ENCODE peak calls at places on chromosomes 2 and 18, in eight cellular contexts. D is neural progenitor cell, G is brain microvascular endothelial cell, O is thoracic aorta, Q is HL-60, V is RWPE2, W is lower lobe of right lung, N is right atrium auricular region. E is an unnamed sample.

GRCh38 chr2:207135340-207135739 is 30.4 kb downstream of the KLF7 start:
- DNase-seq in D (no peak), G (no peak), O (no peak), Q (no peak), V (no peak), W (no peak), N (no peak), E (no peak)

GRCh38 chr2:31258351-31258750 is 24.4 kb downstream of the EHD3 start:
- DNase-seq in D (no peak), G (no peak), O (no peak), Q (no peak), V (no peak), W (no peak), N (no peak), E (no peak)

GRCh38 chr2:176652300-176653182 is 383.3 kb downstream of the MTX2 start:
- DNase-seq in D (peak), G (peak), O (no peak), Q (peak), V (no peak), W (no peak), N (no peak), E (peak)

GRCh38 chr2:202113571-202114142 is 40.6 kb downstream of the KIAA2012 start:
- DNase-seq in D (no peak), G (no peak), O (no peak), Q (no peak), V (no peak), W (no peak), N (no peak), E (no peak)

GRCh38 chr2:222701709-222702108 is 30.3 kb downstream of the MOGAT1 start:
- DNase-seq in D (no peak), G (no peak), O (no peak), Q (no peak), V (no peak), W (no peak), N (no peak), E (no peak)

GRCh38 chr2:190069936-190070696 is 7.6 kb upstream of the MSTN start:
- DNase-seq in D (peak), G (peak), O (no peak), Q (peak), V (no peak), W (no peak), N (no peak), E (peak)

GRCh38 chr2:206083602-206084467 is 2.1 kb downstream of the INO80D start:
- DNase-seq in D (peak), G (no peak), O (no peak), Q (peak), V (no peak), W (no peak), N (no peak), E (no peak)

GRCh38 chr18:46711444-46711863 is 45.4 kb downstream of the ST8SIA5 start:
- DNase-seq in D (no peak), G (no peak), O (no peak), Q (no peak), V (no peak), W (no peak), N (no peak), E (peak)

GRCh38 chr2:71070294-71071025 is 2.0 kb downstream of the NAGK start:
- DNase-seq in D (peak), G (peak), O (no peak), Q (peak), V (no peak), W (no peak), N (no peak), E (peak)

GRCh38 chr18:50956116-50956515 is 11.7 kb upstream of the ELAC1 start:
- DNase-seq in D (no peak), G (no peak), O (no peak), Q (no peak), V (no peak), W (no peak), N (no peak), E (no peak)

GRCh38 chr2:101305044-101305443 is 3.5 kb downstream of the RNF149 start:
- DNase-seq in D (no peak), G (no peak), O (no peak), Q (no peak), V (no peak), W (no peak), N (no peak), E (no peak)

GRCh38 chr2:75053484-75054112 is 95.2 kb downstream of the POLE4 start:
- DNase-seq in D (peak), G (peak), O (no peak), Q (peak), V (no peak), W (no peak), N (no peak), E (peak)

GRCh38 chr2:101733257-101733993 is 35.9 kb downstream of the MAP4K4 start:
- DNase-seq in D (no peak), G (no peak), O (no peak), Q (no peak), V (no peak), W (no peak), N (no peak), E (no peak)

GRCh38 chr2:127410871-127411396 is 7.3 kb upstream of the PROC start:
- DNase-seq in D (no peak), G (no peak), O (no peak), Q (no peak), V (no peak), W (no peak), N (no peak), E (no peak)

GRCh38 chr2:181675241-181675640 is 5.1 kb downstream of the NEUROD1 start:
- DNase-seq in D (no peak), G (no peak), O (no peak), Q (no peak), V (no peak), W (no peak), N (no peak), E (peak)

GRCh38 chr18:45408218-45408617 is 207.1 kb upstream of the SLC14A2 start:
- DNase-seq in D (no peak), G (no peak), O (no peak), Q (no peak), V (no peak), W (no peak), N (no peak), E (no peak)

GRCh38 chr2:25955869-25956535 is 26.3 kb downstream of the KIF3C start:
- DNase-seq in D (no peak), G (no peak), O (no peak), Q (peak), V (no peak), W (no peak), N (no peak), E (no peak)

GRCh38 chr2:69742170-69742952 is 427 bp downstream of the ANXA4 start:
- DNase-seq in D (no peak), G (no peak), O (no peak), Q (no peak), V (no peak), W (no peak), N (peak), E (no peak)

GRCh38 chr2:15058015-15058414 is 425.5 kb downstream of the LRATD1 start:
- DNase-seq in D (peak), G (no peak), O (no peak), Q (peak), V (no peak), W (no peak), N (no peak), E (no peak)

GRCh38 chr18:79903071-79903635 is 48.3 kb downstream of the SLC66A2 start:
- DNase-seq in D (no peak), G (no peak), O (no peak), Q (no peak), V (peak), W (no peak), N (peak), E (peak)

GRCh38 chr2:179726461-179727180 is 134.8 kb downstream of the ZNF385B start:
- DNase-seq in D (no peak), G (no peak), O (no peak), Q (no peak), V (no peak), W (no peak), N (no peak), E (no peak)

GRCh38 chr2:47373747-47374146 is 29.2 kb upstream of the MSH2 start:
- DNase-seq in D (peak), G (no peak), O (no peak), Q (no peak), V (no peak), W (no peak), N (no peak), E (peak)
- TF ChIP-seq CTCF in D (peak), G (peak), O (no peak), Q (no peak), V (peak), W (no peak), N (no peak), E (peak)

GRCh38 chr2:162244559-162245031 is 1.4 kb upstream of the FAP start:
- DNase-seq in D (no peak), G (peak), O (no peak), Q (no peak), V (peak), W (peak), N (peak), E (no peak)
- H3K27ac ChIP-seq in D (no peak), G (peak), O (peak), Q (no peak), V (peak), W (peak), N (peak), E (no peak)

GRCh38 chr2:120775261-120775660 is 39.6 kb downstream of the GLI2 start:
- DNase-seq in D (no peak), G (no peak), O (no peak), Q (no peak), V (no peak), W (no peak), N (no peak), E (no peak)
- H3K4me3 ChIP-seq in D (no peak), G (no peak), O (no peak), Q (no peak), V (no peak), W (no peak), N (no peak), E (no peak)

GRCh38 chr2:99821039-99821438 is 321.4 kb downstream of the AFF3 start:
- DNase-seq in D (no peak), G (no peak), O (no peak), Q (no peak), V (no peak), W (no peak), N (no peak), E (no peak)
- TF ChIP-seq CTCF in D (no peak), G (no peak), O (no peak), Q (no peak), V (peak), W (no peak), N (no peak), E (no peak)

DNA sequence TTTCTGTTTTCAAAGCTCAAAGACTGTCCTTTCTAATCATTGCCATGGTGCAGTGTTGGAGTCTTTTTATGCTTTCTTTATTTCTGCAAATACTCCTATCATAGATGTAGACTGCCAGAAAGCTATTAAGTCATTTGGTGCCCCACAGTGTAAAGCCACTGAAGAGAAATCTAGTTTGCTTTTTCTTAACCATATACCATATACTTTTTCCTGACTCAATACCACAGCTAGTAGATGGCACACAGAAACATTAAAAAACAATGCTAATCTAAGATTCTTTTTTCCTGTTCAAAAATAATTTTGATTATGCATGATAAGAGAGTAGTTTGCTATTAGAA is 109.9 kb upstream of the RAB27B start:
- DNase-seq in D (no peak), G (no peak), O (no peak), Q (no peak), V (no peak), W (no peak), N (no peak), E (no peak)
- H3K27ac ChIP-seq in D (no peak), G (no peak), O (no peak), Q (no peak), V (no peak), W (no peak), N (no peak), E (no peak)

GRCh38 chr2:128534688-128535392 is 216.2 kb upstream of the HS6ST1 start:
- DNase-seq in D (no peak), G (no peak), O (no peak), Q (no peak), V (no peak), W (no peak), N (no peak), E (no peak)

GRCh38 chr2:128538401-128538800 is 219.7 kb upstream of the HS6ST1 start:
- DNase-seq in D (no peak), G (no peak), O (no peak), Q (no peak), V (no peak), W (no peak), N (no peak), E (no peak)

GRCh38 chr2:128535928-128536327 is 217.3 kb upstream of the HS6ST1 start:
- DNase-seq in D (no peak), G (peak), O (no peak), Q (no peak), V (no peak), W (no peak), N (no peak), E (no peak)

GRCh38 chr2:128537646-128538045 is 219.0 kb upstream of the HS6ST1 start:
- DNase-seq in D (no peak), G (no peak), O (no peak), Q (no peak), V (no peak), W (no peak), N (no peak), E (no peak)

DNA sequence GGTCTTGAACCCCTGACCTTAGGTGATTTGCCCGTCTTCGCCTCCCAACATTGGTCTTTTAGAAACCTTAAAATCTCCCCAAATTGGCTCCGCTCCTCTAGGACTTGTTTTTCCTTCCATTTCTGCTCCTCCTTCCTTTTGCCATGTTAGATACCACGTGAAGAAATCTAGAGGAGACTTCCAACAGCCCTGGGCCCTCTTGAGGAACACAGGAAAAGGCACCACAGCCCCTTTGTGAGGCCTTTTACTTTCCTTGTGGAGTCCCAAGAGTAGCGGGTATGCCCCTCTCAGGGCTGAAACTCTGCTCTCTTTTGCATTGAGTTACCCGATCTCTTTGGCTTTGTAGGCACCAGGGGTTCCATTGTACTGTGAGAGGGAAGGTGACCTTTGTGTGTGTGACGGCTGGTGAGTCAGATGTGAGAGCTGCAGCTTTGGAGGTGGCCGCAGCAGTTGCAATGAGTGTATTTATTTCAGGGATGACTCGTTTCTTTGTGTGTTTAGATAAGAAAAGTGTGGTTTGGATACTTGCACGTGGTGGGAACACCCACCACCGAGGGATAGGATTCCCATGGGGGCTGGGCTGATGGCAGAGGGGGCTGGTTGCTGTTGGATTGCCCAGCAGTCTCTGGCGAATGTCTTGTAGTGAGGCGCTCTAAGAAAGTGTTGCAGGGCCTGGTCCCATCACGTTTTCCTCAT is 218.4 kb upstream of the HS6ST1 start:
- DNase-seq in D (peak), G (peak), O (no peak), Q (no peak), V (no peak), W (no peak), N (no peak), E (no peak)
- H3K4me3 ChIP-seq in D (no peak), G (no peak), O (no peak), Q (no peak), V (no peak), W (no peak), N (no peak), E (no peak)

GRCh38 chr2:196592331-196592911 is 47.1 kb upstream of the CCDC150 start:
- DNase-seq in D (no peak), G (peak), O (no peak), Q (peak), V (no peak), W (peak), N (no peak), E (peak)
- TF ChIP-seq CTCF in D (peak), G (peak), O (no peak), Q (no peak), V (peak), W (no peak), N (no peak), E (peak)

GRCh38 chr2:120254178-120254577 is 1.5 kb downstream of the RALB start:
- DNase-seq in D (peak), G (no peak), O (no peak), Q (no peak), V (no peak), W (no peak), N (no peak), E (no peak)

GRCh38 chr2:120253021-120253882 is 600 bp downstream of the RALB start:
- DNase-seq in D (peak), G (peak), O (peak), Q (peak), V (no peak), W (peak), N (peak), E (peak)

GRCh38 chr2:120251863-120252206 is 817 bp upstream of the RALB start:
- DNase-seq in D (no peak), G (no peak), O (no peak), Q (peak), V (no peak), W (no peak), N (no peak), E (no peak)

GRCh38 chr2:120251077-120251476 is 1.6 kb upstream of the RALB start:
- DNase-seq in D (no peak), G (no peak), O (no peak), Q (no peak), V (no peak), W (no peak), N (no peak), E (no peak)

GRCh38 chr2:120252207-120253020 is at the start of gene RALB:
- DNase-seq in D (peak), G (peak), O (peak), Q (peak), V (peak), W (peak), N (peak), E (peak)
- H3K27ac ChIP-seq in D (peak), G (peak), O (peak), Q (peak), V (peak), W (peak), N (peak), E (peak)

GRCh38 chr18:75204978-75205759 is 3.8 kb downstream of the PTGR3 start:
- DNase-seq in D (peak), G (no peak), O (no peak), Q (no peak), V (no peak), W (no peak), N (no peak), E (no peak)
- H3K4me3 ChIP-seq in D (peak), G (peak), O (peak), Q (no peak), V (no peak), W (peak), N (peak), E (no peak)

DNA sequence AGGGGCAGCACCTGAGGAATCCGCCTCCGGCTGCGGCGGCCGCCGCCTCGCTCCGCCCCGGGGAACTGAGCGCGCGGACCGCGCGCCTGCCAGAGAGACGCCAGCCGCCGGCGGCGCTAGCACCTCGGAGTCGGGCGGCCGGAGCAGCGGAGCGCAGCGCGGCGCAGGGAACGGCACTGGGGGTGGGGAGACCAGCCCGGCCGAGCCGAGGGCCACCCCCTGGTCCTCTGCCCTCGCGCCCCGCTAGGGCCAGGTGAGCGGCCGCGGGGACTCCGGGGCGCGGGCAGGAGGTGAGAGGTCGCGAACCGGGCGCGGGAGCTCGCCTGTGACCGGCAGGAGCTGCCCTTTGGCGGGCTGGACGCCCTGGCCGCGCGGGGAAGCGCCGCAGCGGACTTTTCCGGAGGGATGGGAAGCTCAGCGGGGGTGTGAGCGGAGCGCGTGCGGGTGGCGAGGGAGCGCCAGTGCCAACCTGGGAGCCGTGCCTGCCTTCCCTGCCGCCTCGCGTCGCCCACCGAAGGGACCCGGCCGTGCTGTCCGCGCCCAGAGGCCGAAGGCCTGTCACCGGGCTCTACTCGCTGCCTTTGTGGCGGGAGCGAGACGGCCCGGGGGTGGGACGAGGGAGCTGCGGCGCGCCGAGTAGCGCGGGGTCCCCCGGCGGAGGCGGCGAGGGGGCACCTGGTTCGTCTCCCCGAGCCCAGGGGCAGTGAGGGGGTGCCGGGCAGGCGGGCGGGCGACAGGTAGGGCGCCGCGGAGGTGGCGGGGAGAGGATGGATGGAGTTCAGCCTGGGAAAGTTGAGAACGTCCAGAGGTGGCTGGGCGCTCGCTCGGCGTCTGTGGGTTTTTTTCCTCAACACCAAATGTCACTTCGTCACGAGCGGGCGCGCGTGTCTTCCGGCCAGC is at the start of gene GREB1L:
- DNase-seq in D (peak), G (no peak), O (no peak), Q (peak), V (peak), W (peak), N (no peak), E (peak)
- TF ChIP-seq CTCF in D (peak), G (no peak), O (peak), Q (peak), V (peak), W (peak), N (peak), E (peak)

E was measured in WERI-Rb-1.